ENCODE peak calls at places on chromosomes 5 and 9, in six cellular contexts. One of them, this sample, is unnamed. For H3K9me3, the result is how much of the 10 kb centered on the place peaks cover.

GRCh38 chr5:329106-329757 is 7.7 kb downstream of the AHRR start:
- DNase-seq in endothelial cell of umbilical vein: no peak
- DNase-seq in PC-3: peak
- DNase-seq in body of pancreas: no peak
- DNase-seq in tibial artery: no peak
- DNase-seq in testis: no peak
- DNase-seq in this sample: no peak

GRCh38 chr5:92403308-92403707 is 1020.2 kb upstream of the ARRDC3 start:
- DNase-seq in endothelial cell of umbilical vein: no peak
- DNase-seq in PC-3: no peak
- DNase-seq in body of pancreas: no peak
- DNase-seq in tibial artery: no peak
- DNase-seq in testis: no peak
- DNase-seq in this sample: no peak

GRCh38 chr5:43973318-43973717 is 370.3 kb downstream of the NNT start:
- DNase-seq in endothelial cell of umbilical vein: no peak
- DNase-seq in PC-3: peak
- DNase-seq in body of pancreas: peak
- DNase-seq in tibial artery: no peak
- DNase-seq in testis: no peak
- DNase-seq in this sample: no peak

GRCh38 chr5:137833463-137833862 is 34.2 kb upstream of the MYOT start:
- DNase-seq in endothelial cell of umbilical vein: no peak
- DNase-seq in PC-3: peak
- DNase-seq in body of pancreas: no peak
- DNase-seq in tibial artery: no peak
- DNase-seq in testis: no peak
- DNase-seq in this sample: no peak

GRCh38 chr9:136508729-136509500 is 26.1 kb upstream of the SEC16A start:
- DNase-seq in endothelial cell of umbilical vein: no peak
- DNase-seq in PC-3: no peak
- DNase-seq in body of pancreas: no peak
- DNase-seq in tibial artery: no peak
- DNase-seq in testis: no peak
- DNase-seq in this sample: no peak

GRCh38 chr9:106653111-106653697 is 209.8 kb upstream of the ZNF462 start:
- DNase-seq in endothelial cell of umbilical vein: no peak
- DNase-seq in PC-3: no peak
- DNase-seq in body of pancreas: no peak
- DNase-seq in tibial artery: no peak
- DNase-seq in testis: no peak
- DNase-seq in this sample: no peak

GRCh38 chr5:142779163-142779562 is 9.0 kb downstream of the ARHGAP26 start:
- DNase-seq in endothelial cell of umbilical vein: peak
- DNase-seq in PC-3: no peak
- DNase-seq in body of pancreas: peak
- DNase-seq in tibial artery: no peak
- DNase-seq in testis: no peak
- DNase-seq in this sample: no peak

GRCh38 chr5:103801681-103802080 is 239.1 kb upstream of the NUDT12 start:
- DNase-seq in endothelial cell of umbilical vein: no peak
- DNase-seq in PC-3: no peak
- DNase-seq in body of pancreas: no peak
- DNase-seq in tibial artery: no peak
- DNase-seq in testis: no peak
- DNase-seq in this sample: no peak

GRCh38 chr5:173884402-173885053 is 3.6 kb upstream of the CPEB4 start:
- DNase-seq in endothelial cell of umbilical vein: no peak
- DNase-seq in PC-3: no peak
- DNase-seq in body of pancreas: no peak
- DNase-seq in tibial artery: no peak
- DNase-seq in testis: no peak
- DNase-seq in this sample: peak

GRCh38 chr9:131008563-131008908 is 438 bp upstream of the LAMC3 start:
- DNase-seq in endothelial cell of umbilical vein: no peak
- DNase-seq in PC-3: no peak
- DNase-seq in body of pancreas: no peak
- DNase-seq in tibial artery: no peak
- DNase-seq in testis: no peak
- DNase-seq in this sample: no peak

GRCh38 chr5:12133520-12133919 is 229.3 kb upstream of the CTNND2 start:
- DNase-seq in endothelial cell of umbilical vein: no peak
- DNase-seq in PC-3: peak
- DNase-seq in body of pancreas: no peak
- DNase-seq in tibial artery: no peak
- DNase-seq in testis: no peak
- DNase-seq in this sample: no peak
- H3K9me3 ChIP-seq in endothelial cell of umbilical vein: under half
- H3K9me3 ChIP-seq in PC-3: under half
- H3K9me3 ChIP-seq in body of pancreas: under half
- H3K9me3 ChIP-seq in tibial artery: under half
- H3K9me3 ChIP-seq in testis: under half
- H3K9me3 ChIP-seq in this sample: under half

GRCh38 chr5:178787889-178788288 is 57.4 kb upstream of the ZNF354A start:
- DNase-seq in endothelial cell of umbilical vein: no peak
- DNase-seq in PC-3: no peak
- DNase-seq in body of pancreas: no peak
- DNase-seq in tibial artery: peak
- DNase-seq in testis: no peak
- DNase-seq in this sample: no peak

GRCh38 chr5:178786424-178786823 is 56.0 kb upstream of the ZNF354A start:
- DNase-seq in endothelial cell of umbilical vein: no peak
- DNase-seq in PC-3: no peak
- DNase-seq in body of pancreas: no peak
- DNase-seq in tibial artery: no peak
- DNase-seq in testis: no peak
- DNase-seq in this sample: no peak

GRCh38 chr5:178786859-178787499 is 56.5 kb upstream of the ZNF354A start:
- DNase-seq in endothelial cell of umbilical vein: no peak
- DNase-seq in PC-3: peak
- DNase-seq in body of pancreas: peak
- DNase-seq in tibial artery: no peak
- DNase-seq in testis: no peak
- DNase-seq in this sample: no peak

GRCh38 chr5:178784391-178784790 is 53.9 kb upstream of the ZNF354A start:
- DNase-seq in endothelial cell of umbilical vein: no peak
- DNase-seq in PC-3: peak
- DNase-seq in body of pancreas: no peak
- DNase-seq in tibial artery: no peak
- DNase-seq in testis: no peak
- DNase-seq in this sample: no peak

DNA sequence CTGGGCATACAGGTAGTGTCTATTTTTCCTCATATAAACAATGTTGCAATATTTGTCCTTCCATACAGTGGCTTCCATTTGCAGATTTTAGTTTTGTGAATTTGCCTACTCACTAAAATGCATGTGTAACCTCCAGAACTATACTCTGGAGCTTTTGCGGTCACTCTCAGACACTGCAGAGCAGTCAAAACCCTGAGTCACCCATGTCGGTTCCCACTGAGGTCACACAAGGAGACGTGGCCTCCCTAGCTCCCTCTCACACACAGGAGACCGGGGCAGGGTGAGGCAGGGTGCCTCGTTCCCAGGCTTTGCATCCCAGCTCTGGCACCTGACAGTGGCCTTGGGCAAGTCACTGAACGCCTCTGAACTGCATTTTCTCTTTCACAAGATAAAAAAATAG is 55.5 kb upstream of the ZNF354A start:
- DNase-seq in endothelial cell of umbilical vein: no peak
- DNase-seq in PC-3: peak
- DNase-seq in body of pancreas: no peak
- DNase-seq in tibial artery: no peak
- DNase-seq in testis: no peak
- DNase-seq in this sample: no peak
- H3K9me3 ChIP-seq in endothelial cell of umbilical vein: under half
- H3K9me3 ChIP-seq in PC-3: under half
- H3K9me3 ChIP-seq in body of pancreas: under half
- H3K9me3 ChIP-seq in tibial artery: under half
- H3K9me3 ChIP-seq in testis: under half
- H3K9me3 ChIP-seq in this sample: under half

GRCh38 chr5:110072646-110073045 is 382.9 kb downstream of the MAN2A1 start:
- DNase-seq in endothelial cell of umbilical vein: no peak
- DNase-seq in PC-3: no peak
- DNase-seq in body of pancreas: no peak
- DNase-seq in tibial artery: no peak
- DNase-seq in testis: no peak
- DNase-seq in this sample: no peak

GRCh38 chr5:110077147-110077546 is 387.4 kb downstream of the MAN2A1 start:
- DNase-seq in endothelial cell of umbilical vein: no peak
- DNase-seq in PC-3: no peak
- DNase-seq in body of pancreas: no peak
- DNase-seq in tibial artery: no peak
- DNase-seq in testis: no peak
- DNase-seq in this sample: no peak

GRCh38 chr5:110073534-110073933 is 383.8 kb downstream of the MAN2A1 start:
- DNase-seq in endothelial cell of umbilical vein: no peak
- DNase-seq in PC-3: no peak
- DNase-seq in body of pancreas: no peak
- DNase-seq in tibial artery: no peak
- DNase-seq in testis: no peak
- DNase-seq in this sample: no peak

GRCh38 chr5:110070836-110071235 is 381.1 kb downstream of the MAN2A1 start:
- DNase-seq in endothelial cell of umbilical vein: no peak
- DNase-seq in PC-3: no peak
- DNase-seq in body of pancreas: no peak
- DNase-seq in tibial artery: no peak
- DNase-seq in testis: no peak
- DNase-seq in this sample: no peak

DNA sequence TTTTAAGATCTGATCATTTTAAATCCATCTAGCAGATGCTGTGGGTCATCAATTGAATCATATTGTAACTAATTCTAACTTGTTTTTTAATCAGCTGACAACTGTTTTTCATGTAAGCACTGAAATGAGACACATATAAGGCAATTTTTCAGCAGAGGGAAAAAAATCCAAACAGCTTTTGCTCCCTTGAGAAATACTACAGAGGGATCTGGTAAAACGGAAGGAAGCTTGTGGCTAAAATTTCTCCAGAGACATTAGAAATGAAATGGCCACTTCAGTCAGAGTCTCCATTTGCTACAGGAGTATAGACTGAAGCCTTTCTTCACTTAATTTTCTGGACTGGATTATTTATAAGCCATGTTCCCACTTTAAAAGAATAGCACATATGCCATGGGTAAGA is 385.9 kb downstream of the MAN2A1 start:
- DNase-seq in endothelial cell of umbilical vein: no peak
- DNase-seq in PC-3: no peak
- DNase-seq in body of pancreas: no peak
- DNase-seq in tibial artery: no peak
- DNase-seq in testis: no peak
- DNase-seq in this sample: no peak
- H3K9me3 ChIP-seq in endothelial cell of umbilical vein: under half
- H3K9me3 ChIP-seq in PC-3: under half
- H3K9me3 ChIP-seq in body of pancreas: under half
- H3K9me3 ChIP-seq in tibial artery: under half
- H3K9me3 ChIP-seq in testis: under half
- H3K9me3 ChIP-seq in this sample: under half

GRCh38 chr5:141411575-141411974 is 1.2 kb upstream of the PCDHGA10 start:
- DNase-seq in endothelial cell of umbilical vein: no peak
- DNase-seq in PC-3: no peak
- DNase-seq in body of pancreas: no peak
- DNase-seq in tibial artery: no peak
- DNase-seq in testis: no peak
- DNase-seq in this sample: no peak
- H3K9me3 ChIP-seq in endothelial cell of umbilical vein: under half
- H3K9me3 ChIP-seq in PC-3: under half
- H3K9me3 ChIP-seq in body of pancreas: half or more
- H3K9me3 ChIP-seq in tibial artery: half or more
- H3K9me3 ChIP-seq in testis: under half
- H3K9me3 ChIP-seq in this sample: under half

GRCh38 chr5:2752875-2753435 is 1.5 kb upstream of the IRX2 start:
- DNase-seq in endothelial cell of umbilical vein: no peak
- DNase-seq in PC-3: no peak
- DNase-seq in body of pancreas: no peak
- DNase-seq in tibial artery: no peak
- DNase-seq in testis: no peak
- DNase-seq in this sample: no peak
- H3K9me3 ChIP-seq in endothelial cell of umbilical vein: under half
- H3K9me3 ChIP-seq in PC-3: under half
- H3K9me3 ChIP-seq in body of pancreas: under half
- H3K9me3 ChIP-seq in tibial artery: under half
- H3K9me3 ChIP-seq in testis: under half
- H3K9me3 ChIP-seq in this sample: under half

DNA sequence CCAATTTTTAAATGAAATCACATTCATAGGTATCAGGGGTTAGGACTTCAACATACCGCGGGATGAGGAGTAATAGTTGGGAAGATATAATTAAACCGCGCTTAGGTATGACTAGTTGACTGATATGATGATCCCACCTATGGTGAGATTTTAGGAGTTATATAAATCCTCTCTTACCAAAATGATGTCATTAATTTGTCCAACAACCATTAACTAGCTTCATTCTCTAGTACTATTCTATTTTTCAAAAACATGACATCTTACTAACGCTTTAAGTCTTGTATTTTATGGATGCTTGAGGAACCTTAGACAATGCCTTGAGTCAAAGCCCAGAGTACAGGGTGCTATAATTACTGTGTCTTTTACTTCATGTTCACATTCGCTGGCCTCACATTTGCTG is 59.6 kb upstream of the PIK3R1 start:
- DNase-seq in endothelial cell of umbilical vein: no peak
- DNase-seq in PC-3: no peak
- DNase-seq in body of pancreas: no peak
- DNase-seq in tibial artery: no peak
- DNase-seq in testis: no peak
- DNase-seq in this sample: no peak
- H3K9me3 ChIP-seq in endothelial cell of umbilical vein: under half
- H3K9me3 ChIP-seq in PC-3: under half
- H3K9me3 ChIP-seq in body of pancreas: under half
- H3K9me3 ChIP-seq in tibial artery: under half
- H3K9me3 ChIP-seq in testis: under half
- H3K9me3 ChIP-seq in this sample: under half